ENCODE peak calls at places on chromosomes 12 and 14, in eight cellular contexts. R is amygdala; C is NCI-H2081; B is NCI-H1694; I is activated T-helper 1 cell treated with anti-CD3 and anti-CD28 coated beads, Interleukin-12 subunit alpha, Interleukin-12 subunit beta, Interleukin-2, Interleukin-4 antibody, amounts not matched to agents 30 ng/mL and 10 ng/mL and 1 ng/mL, durations not matched to agents 14 hours and 24 hours and 36 hours; S is NCI-H748 treated with DMSO at 0.1 percent for 48 hours; Q is Panc1; Y is NK-92 treated with Interleukin-12 subunit alpha and Interleukin-12 subunit beta, amount 100 ng/mL, for 24 hours. T is an unnamed sample.

GRCh38 chr14:100328495-100329163 is 5.5 kb downstream of the SLC25A47 start:
- DNase-seq in R (no peak), C (no peak), B (no peak), I (no peak), S (no peak), Q (no peak), Y (no peak), T (no peak)

GRCh38 chr14:93042968-93043940 is 72.5 kb downstream of the ITPK1 start:
- DNase-seq in R (no peak), C (no peak), B (no peak), I (no peak), S (no peak), Q (no peak), Y (no peak), T (no peak)

GRCh38 chr14:28676481-28676880 is 90.1 kb upstream of the FOXG1 start:
- DNase-seq in R (no peak), C (no peak), B (no peak), I (no peak), S (no peak), Q (peak), Y (no peak), T (no peak)

GRCh38 chr14:81329640-81330385 is 70.3 kb downstream of the STON2 start:
- DNase-seq in R (no peak), C (no peak), B (no peak), I (no peak), S (no peak), Q (no peak), Y (no peak), T (no peak)

GRCh38 chr12:83997425-83997824 is 915.2 kb downstream of the SLC6A15 start:
- DNase-seq in R (no peak), C (no peak), B (no peak), I (no peak), S (no peak), Q (no peak), Y (no peak), T (no peak)

GRCh38 chr14:51002406-51002984 is 58.2 kb upstream of the PYGL start:
- DNase-seq in R (no peak), C (peak), B (peak), I (no peak), S (no peak), Q (no peak), Y (no peak), T (no peak)

GRCh38 chr12:96375173-96375572 is 25.1 kb downstream of the CDK17 start:
- DNase-seq in R (no peak), C (no peak), B (no peak), I (no peak), S (no peak), Q (no peak), Y (no peak), T (no peak)

GRCh38 chr14:52342849-52343606 is 28.9 kb downstream of the PTGER2 start:
- DNase-seq in R (no peak), C (no peak), B (no peak), I (no peak), S (no peak), Q (no peak), Y (no peak), T (no peak)

GRCh38 chr14:87529081-87529480 is 463.9 kb downstream of the GALC start:
- DNase-seq in R (no peak), C (no peak), B (no peak), I (no peak), S (no peak), Q (no peak), Y (no peak), T (no peak)

GRCh38 chr14:78356406-78356805 is 186.2 kb downstream of the NRXN3 start:
- DNase-seq in R (no peak), C (no peak), B (no peak), I (no peak), S (no peak), Q (no peak), Y (no peak), T (no peak)

GRCh38 chr14:50311337-50311973 is 574 bp downstream of the L2HGDH start:
- DNase-seq in R (peak), C (peak), B (no peak), I (no peak), S (no peak), Q (no peak), Y (no peak), T (no peak)

GRCh38 chr12:77122661-77123060 is 57.3 kb upstream of the E2F7 start:
- DNase-seq in R (no peak), C (no peak), B (no peak), I (no peak), S (no peak), Q (no peak), Y (no peak), T (no peak)

GRCh38 chr12:50257226-50258166 is 25.8 kb downstream of the LIMA1 start:
- DNase-seq in R (no peak), C (no peak), B (peak), I (no peak), S (no peak), Q (no peak), Y (no peak), T (no peak)

GRCh38 chr12:19026035-19026434 is 103.5 kb upstream of the PLEKHA5 start:
- DNase-seq in R (no peak), C (no peak), B (no peak), I (no peak), S (no peak), Q (no peak), Y (no peak), T (no peak)

GRCh38 chr12:70840966-70841365 is 79.6 kb downstream of the PTPRR start:
- DNase-seq in R (no peak), C (no peak), B (no peak), I (no peak), S (no peak), Q (no peak), Y (no peak), T (no peak)

GRCh38 chr14:104224516-104225281 is 86.3 kb downstream of the KIF26A start:
- DNase-seq in R (no peak), C (no peak), B (peak), I (no peak), S (no peak), Q (no peak), Y (peak), T (no peak)

GRCh38 chr12:5201554-5202243 is 158.0 kb downstream of the KCNA5 start:
- DNase-seq in R (no peak), C (no peak), B (no peak), I (no peak), S (no peak), Q (no peak), Y (no peak), T (peak)

GRCh38 chr12:68234140-68234539 is 8.5 kb upstream of the IL26 start:
- DNase-seq in R (no peak), C (no peak), B (no peak), I (no peak), S (no peak), Q (no peak), Y (no peak), T (no peak)

GRCh38 chr14:75636100-75636692 is 24.5 kb downstream of the ERG28 start:
- DNase-seq in R (no peak), C (no peak), B (peak), I (no peak), S (no peak), Q (no peak), Y (no peak), T (no peak)

GRCh38 chr12:21971344-21971743 is 30.1 kb upstream of the ABCC9 start:
- DNase-seq in R (no peak), C (no peak), B (no peak), I (no peak), S (no peak), Q (no peak), Y (no peak), T (peak)

GRCh38 chr12:12338528-12339168 is 11.4 kb downstream of the MANSC1 start:
- DNase-seq in R (no peak), C (no peak), B (no peak), I (no peak), S (no peak), Q (no peak), Y (no peak), T (no peak)

GRCh38 chr12:41064411-41064810 is 123.7 kb upstream of the PDZRN4 start:
- DNase-seq in R (no peak), C (no peak), B (no peak), I (no peak), S (no peak), Q (no peak), Y (no peak), T (no peak)

GRCh38 chr14:53842938-53843337 is 113.7 kb downstream of the BMP4 start:
- DNase-seq in R (no peak), C (no peak), B (no peak), I (no peak), S (no peak), Q (no peak), Y (no peak), T (no peak)

GRCh38 chr12:108380382-108380781 is 41.3 kb upstream of the CMKLR1 start:
- DNase-seq in R (no peak), C (no peak), B (no peak), I (no peak), S (no peak), Q (no peak), Y (no peak), T (no peak)

GRCh38 chr14:85300119-85300518 is 229.8 kb upstream of the FLRT2 start:
- DNase-seq in R (no peak), C (no peak), B (no peak), I (no peak), S (peak), Q (no peak), Y (no peak), T (no peak)

GRCh38 chr14:104895207-104895785 is 29.4 kb upstream of the PLD4 start:
- DNase-seq in R (no peak), C (no peak), B (no peak), I (no peak), S (no peak), Q (no peak), Y (no peak), T (no peak)

GRCh38 chr14:21039059-21039422 is 3.1 kb upstream of the RNASE7 start:
- DNase-seq in R (peak), C (no peak), B (peak), I (no peak), S (no peak), Q (no peak), Y (no peak), T (no peak)

GRCh38 chr14:102442241-102443211 is 67.0 kb downstream of the ANKRD9 start:
- DNase-seq in R (no peak), C (no peak), B (peak), I (no peak), S (no peak), Q (no peak), Y (no peak), T (no peak)

GRCh38 chr12:98737327-98737722 is 92.2 kb downstream of the APAF1 start:
- DNase-seq in R (no peak), C (no peak), B (no peak), I (no peak), S (no peak), Q (no peak), Y (no peak), T (no peak)

GRCh38 chr12:47221256-47222023 is 141.7 kb upstream of the AMIGO2 start:
- DNase-seq in R (no peak), C (no peak), B (no peak), I (no peak), S (no peak), Q (peak), Y (no peak), T (no peak)

GRCh38 chr12:122080149-122081107 is 1.9 kb downstream of the MLXIP start:
- DNase-seq in R (no peak), C (peak), B (no peak), I (no peak), S (peak), Q (no peak), Y (no peak), T (no peak)

GRCh38 chr14:89078021-89078676 is 253.7 kb downstream of the TTC8 start:
- DNase-seq in R (no peak), C (no peak), B (no peak), I (no peak), S (no peak), Q (no peak), Y (no peak), T (no peak)

T was measured in NT2/D1.